ENCODE peak calls at places on chromosome 9, in seven cellular contexts. K is GM23248; B is body of pancreas; N is ovary; T is CD4-positive, CD25-positive, alpha-beta regulatory T cell; E is hepatocyte; H is mesendoderm. I is an unnamed sample.

GRCh38 chr9:37859043-37859442 is 44.9 kb downstream of the SLC25A51 start:
- DNase-seq in K (peak; percentile 32), B (no peak), N (no peak), T (peak; percentile 10), E (no peak), H (peak; percentile 13), I (no peak)

GRCh38 chr9:127876764-127877562 is 512 bp downstream of the AK1 start:
- DNase-seq in K (peak; percentile 52), B (peak; percentile 51), N (peak; percentile 36), T (no peak), E (no peak), H (no peak), I (peak; percentile 62)

GRCh38 chr9:18786936-18787658 is 245.9 kb downstream of the SAXO1 start:
- DNase-seq in K (peak; percentile 40), B (no peak), N (no peak), T (no peak), E (peak; percentile 56), H (no peak), I (no peak)

GRCh38 chr9:126806336-126806735 is 1.5 kb downstream of the ZBTB43 start:
- DNase-seq in K (peak; percentile 72), B (no peak), N (no peak), T (no peak), E (no peak), H (no peak), I (no peak)

GRCh38 chr9:16315720-16316119 is 554.8 kb downstream of the BNC2 start:
- DNase-seq in K (no peak), B (no peak), N (no peak), T (no peak), E (no peak), H (no peak), I (no peak)

GRCh38 chr9:27248702-27249101 is 48.2 kb downstream of the EQTN start:
- DNase-seq in K (peak; percentile 41), B (no peak), N (no peak), T (no peak), E (no peak), H (no peak), I (no peak)

GRCh38 chr9:35071814-35072460 is 488 bp downstream of the VCP start:
- DNase-seq in K (peak; percentile 96), B (peak; percentile 89), N (peak; percentile 87), T (peak; percentile 86), E (peak; percentile 93), H (peak; percentile 95), I (peak; percentile 86)

GRCh38 chr9:19298601-19299000 is 68.1 kb downstream of the DENND4C start:
- DNase-seq in K (no peak), B (no peak), N (no peak), T (no peak), E (no peak), H (no peak), I (no peak)

GRCh38 chr9:86637515-86637914 is 283.3 kb upstream of the TUT7 start:
- DNase-seq in K (peak; percentile 43), B (peak; percentile 47), N (peak; percentile 52), T (no peak), E (peak; percentile 52), H (peak; percentile 79), I (peak; percentile 26)

GRCh38 chr9:86664603-86665002 is 282.7 kb downstream of the GAS1 start:
- DNase-seq in K (no peak), B (no peak), N (no peak), T (no peak), E (no peak), H (no peak), I (no peak)

GRCh38 chr9:8679405-8679951 is 879.9 kb upstream of the DMAC1 start:
- DNase-seq in K (no peak), B (no peak), N (no peak), T (no peak), E (no peak), H (no peak), I (no peak)

GRCh38 chr9:107707915-107708441 is 218.4 kb upstream of the KLF4 start:
- DNase-seq in K (peak; percentile 84), B (no peak), N (no peak), T (no peak), E (no peak), H (no peak), I (no peak)

GRCh38 chr9:106892632-106893031 is 29.7 kb downstream of the ZNF462 start:
- DNase-seq in K (peak; percentile 96), B (no peak), N (peak; percentile 39), T (no peak), E (peak; percentile 89), H (peak; percentile 99), I (peak; percentile 41)

GRCh38 chr9:3708751-3709150 is 182.9 kb upstream of the RFX3 start:
- DNase-seq in K (peak; percentile 32), B (peak; percentile 52), N (no peak), T (no peak), E (no peak), H (no peak), I (no peak)

GRCh38 chr9:91029621-91030361 is 228.2 kb downstream of the SYK start:
- DNase-seq in K (no peak), B (no peak), N (no peak), T (no peak), E (no peak), H (peak; percentile 28), I (no peak)

GRCh38 chr9:91642771-91643170 is 219.1 kb upstream of the NFIL3 start:
- DNase-seq in K (no peak), B (no peak), N (no peak), T (no peak), E (no peak), H (no peak), I (no peak)

GRCh38 chr9:5800969-5801738 is 31.8 kb downstream of the ERMP1 start:
- DNase-seq in K (no peak), B (peak; percentile 17), N (no peak), T (peak; percentile 35), E (peak; percentile 37), H (peak; percentile 10), I (no peak)

GRCh38 chr9:113274474-113275146 is 762 bp downstream of the CDC26 start:
- DNase-seq in K (peak; percentile 82), B (no peak), N (no peak), T (peak; percentile 74), E (peak; percentile 86), H (peak; percentile 77), I (no peak)

GRCh38 chr9:15416880-15417279 is 5.8 kb upstream of the SNAPC3 start:
- DNase-seq in K (peak; percentile 41), B (peak; percentile 68), N (no peak), T (peak; percentile 62), E (peak; percentile 60), H (peak; percentile 81), I (no peak)

GRCh38 chr9:14071484-14071883 is 242.5 kb downstream of the NFIB start:
- DNase-seq in K (no peak), B (no peak), N (no peak), T (no peak), E (no peak), H (peak; percentile 47), I (no peak)

GRCh38 chr9:114225534-114226288 is 70.4 kb downstream of the COL27A1 start:
- DNase-seq in K (peak; percentile 49), B (no peak), N (no peak), T (no peak), E (no peak), H (no peak), I (no peak)

GRCh38 chr9:112569186-112569585 is 82.6 kb downstream of the KIAA1958 start:
- DNase-seq in K (peak; percentile 94), B (no peak), N (no peak), T (no peak), E (no peak), H (no peak), I (no peak)

GRCh38 chr9:90095682-90096081 is 490.9 kb downstream of the GADD45G start:
- DNase-seq in K (no peak), B (peak; percentile 88), N (no peak), T (no peak), E (peak; percentile 21), H (no peak), I (no peak)

GRCh38 chr9:5560439-5560838 is 50.1 kb downstream of the PDCD1LG2 start:
- DNase-seq in K (no peak), B (no peak), N (no peak), T (no peak), E (no peak), H (no peak), I (no peak)

GRCh38 chr9:74499111-74499601 is 2.0 kb downstream of the RORB start:
- DNase-seq in K (no peak), B (no peak), N (no peak), T (no peak), E (peak; percentile 5), H (peak; percentile 49), I (no peak)

GRCh38 chr9:137672907-137673791 is 54.3 kb downstream of the EHMT1 start:
- DNase-seq in K (peak; percentile 86), B (peak; percentile 62), N (no peak), T (peak; percentile 75), E (peak; percentile 85), H (peak; percentile 71), I (peak; percentile 51)

GRCh38 chr9:96603305-96604004 is 16.2 kb downstream of the CDC14B start:
- DNase-seq in K (peak; percentile 52), B (no peak), N (no peak), T (no peak), E (no peak), H (no peak), I (no peak)
- H3K4me3 ChIP-seq in K (peak overlapping the region; percentile 26), B (no peak overlapping the region), N (no peak overlapping the region), T (no peak overlapping the region), E (no peak overlapping the region), H (no peak overlapping the region), I (no peak overlapping the region)

DNA sequence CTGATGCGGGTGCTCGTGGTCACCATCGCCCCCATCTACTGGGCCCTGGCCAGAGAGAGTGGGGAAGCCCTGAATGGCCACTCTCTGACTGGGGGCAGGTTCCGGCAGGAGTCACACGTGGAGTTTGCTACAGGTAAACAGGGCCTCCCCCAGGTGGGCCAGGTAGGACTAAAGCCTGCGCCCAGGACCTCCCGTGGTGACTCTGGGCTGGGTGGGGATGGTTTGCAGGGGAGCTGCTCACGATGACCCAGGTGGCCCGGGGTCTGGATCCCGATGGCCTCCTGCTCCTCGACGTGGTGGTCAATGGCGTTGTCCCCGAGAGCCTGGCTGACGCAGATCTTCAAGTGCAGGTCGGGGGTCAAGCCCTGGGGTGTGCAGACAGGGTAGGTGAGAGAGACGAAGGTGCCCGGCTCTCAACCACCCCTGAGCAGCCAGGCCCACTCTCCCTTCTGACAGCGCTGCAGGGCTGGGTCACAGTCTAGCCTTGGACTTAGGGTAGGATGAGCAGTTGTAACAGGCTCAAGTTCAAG is 19.9 kb upstream of the ASS1 start:
- DNase-seq in K (no peak), B (no peak), N (no peak), T (no peak), E (no peak), H (no peak), I (no peak)
- H3K4me1 ChIP-seq in K (peaks cover 13% of the 10 kb centered on the region), B (no peaks in the 10 kb centered on the region), N (no peaks in the 10 kb centered on the region), T (no peaks in the 10 kb centered on the region), E (peaks cover 19% of the 10 kb centered on the region), H (peaks cover 11% of the 10 kb centered on the region), I (peaks cover 19% of the 10 kb centered on the region)

DNA sequence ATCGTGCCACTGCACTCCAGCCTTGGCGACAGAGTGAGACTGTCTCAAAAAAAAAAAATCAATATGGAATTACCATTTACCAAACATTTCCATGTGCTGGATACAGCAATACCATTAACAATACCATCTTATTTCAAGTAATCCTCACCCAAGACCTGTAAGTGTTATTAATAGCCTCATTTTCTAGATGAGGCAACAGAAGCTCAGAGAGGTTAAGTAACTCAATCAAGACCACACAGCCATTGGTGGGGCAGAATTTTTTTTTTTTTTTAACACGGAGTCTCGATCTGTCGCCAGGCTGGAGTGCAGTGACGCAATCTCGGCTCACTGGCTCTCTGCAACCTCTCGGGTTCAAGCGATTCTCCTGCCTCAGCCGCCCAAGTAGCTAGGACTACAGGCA is 3.6 kb upstream of the FIBCD1 start:
- DNase-seq in K (no peak), B (no peak), N (no peak), T (no peak), E (no peak), H (no peak), I (no peak)
- H3K27me3 ChIP-seq in K (peaks cover 13% of the 10 kb centered on the region), B (no peaks in the 10 kb centered on the region), N (peaks cover 9% of the 10 kb centered on the region), T (peaks cover 3% of the 10 kb centered on the region), E (peaks cover 46% of the 10 kb centered on the region), H (peaks cover 10% of the 10 kb centered on the region), I (peaks cover 65% of the 10 kb centered on the region)

GRCh38 chr9:93151097-93151784 is 17.2 kb upstream of the NINJ1 start:
- DNase-seq in K (no peak), B (no peak), N (no peak), T (no peak), E (no peak), H (peak; percentile 22), I (no peak)
- H3K4me3 ChIP-seq in K (no peak overlapping the region), B (no peak overlapping the region), N (no peak overlapping the region), T (no peak overlapping the region), E (no peak overlapping the region), H (no peak overlapping the region), I (no peak overlapping the region)